ENCODE peak calls at places on chromosome 12, in ten cellular contexts. H is glutamatergic neuron, O is left kidney, M is T-cell, Q is NCI-H1930, N is MM.1S, P is AG09309, D is left lung, L is IMR-90, Z is astrocyte. E is an unnamed sample.

GRCh38 chr12:30896461-30896860 is 30.1 kb upstream of the TSPAN11 start:
- DNase-seq in H (no peak), O (no peak), M (no peak), Q (no peak), N (no peak), P (peak; percentile 14), D (no peak), L (peak; percentile 13), Z (peak; percentile 23), E (no peak)

GRCh38 chr12:94247256-94247655 is 98.9 kb downstream of the PLXNC1 start:
- DNase-seq in H (no peak), O (no peak), M (no peak), Q (no peak), N (no peak), P (no peak), D (no peak), L (no peak), Z (no peak), E (no peak)

GRCh38 chr12:89542912-89543592 is 17.2 kb upstream of the POC1B start:
- DNase-seq in H (peak; percentile 60), O (peak; percentile 93), M (peak; percentile 45), Q (peak; percentile 22), N (peak; percentile 68), P (peak; percentile 62), D (peak; percentile 52), L (peak; percentile 83), Z (peak; percentile 54), E (peak; percentile 35)

GRCh38 chr12:13153180-13153579 is 43.3 kb upstream of the EMP1 start:
- DNase-seq in H (no peak), O (no peak), M (no peak), Q (no peak), N (no peak), P (no peak), D (no peak), L (no peak), Z (no peak), E (no peak)

GRCh38 chr12:113334786-113335539 is at the start of gene SLC8B1:
- DNase-seq in H (peak; percentile 95), O (peak; percentile 93), M (peak; percentile 80), Q (peak; percentile 69), N (peak; percentile 53), P (no peak), D (peak; percentile 90), L (peak; percentile 57), Z (peak; percentile 33), E (peak; percentile 77)

GRCh38 chr12:92030618-92031017 is 115.0 kb downstream of the BTG1 start:
- DNase-seq in H (no peak), O (no peak), M (peak; percentile 64), Q (no peak), N (peak; percentile 41), P (no peak), D (no peak), L (peak; percentile 24), Z (peak; percentile 16), E (peak; percentile 58)

GRCh38 chr12:124549629-124550028 is 17.8 kb downstream of the NCOR2 start:
- DNase-seq in H (no peak), O (no peak), M (no peak), Q (no peak), N (no peak), P (no peak), D (peak; percentile 32), L (no peak), Z (no peak), E (no peak)

GRCh38 chr12:54891717-54892478 is 37.6 kb downstream of the MUCL1 start:
- DNase-seq in H (no peak), O (peak; percentile 19), M (no peak), Q (peak; percentile 61), N (no peak), P (no peak), D (peak; percentile 38), L (no peak), Z (no peak), E (no peak)

GRCh38 chr12:1533205-1533601 is 61.2 kb downstream of the FBXL14 start:
- DNase-seq in H (no peak), O (no peak), M (no peak), Q (no peak), N (peak; percentile 79), P (no peak), D (no peak), L (no peak), Z (peak; percentile 27), E (peak; percentile 23)

GRCh38 chr12:15982471-15982870 is 71.3 kb downstream of the DERA start:
- DNase-seq in H (no peak), O (peak; percentile 21), M (no peak), Q (no peak), N (no peak), P (peak; percentile 50), D (no peak), L (peak; percentile 67), Z (peak; percentile 56), E (no peak)

GRCh38 chr12:3055712-3056467 is 21.3 kb upstream of the TSPAN9 start:
- DNase-seq in H (no peak), O (peak; percentile 19), M (no peak), Q (no peak), N (no peak), P (no peak), D (peak; percentile 32), L (no peak), Z (peak; percentile 22), E (no peak)

GRCh38 chr12:13152281-13152680 is 44.2 kb upstream of the EMP1 start:
- DNase-seq in H (no peak), O (no peak), M (no peak), Q (no peak), N (no peak), P (no peak), D (no peak), L (no peak), Z (no peak), E (no peak)

GRCh38 chr12:15458008-15458407 is 135.7 kb downstream of the PTPRO start:
- DNase-seq in H (no peak), O (no peak), M (no peak), Q (no peak), N (no peak), P (no peak), D (no peak), L (no peak), Z (no peak), E (no peak)

GRCh38 chr12:91774471-91774921 is 371.1 kb downstream of the BTG1 start:
- DNase-seq in H (no peak), O (peak; percentile 67), M (no peak), Q (no peak), N (peak; percentile 65), P (no peak), D (no peak), L (peak; percentile 82), Z (peak; percentile 69), E (no peak)

GRCh38 chr12:67524861-67525499 is 123.6 kb upstream of the DYRK2 start:
- DNase-seq in H (no peak), O (no peak), M (no peak), Q (no peak), N (no peak), P (no peak), D (no peak), L (no peak), Z (no peak), E (no peak)

GRCh38 chr12:92129609-92130008 is 16.0 kb downstream of the BTG1 start:
- DNase-seq in H (no peak), O (no peak), M (no peak), Q (no peak), N (no peak), P (no peak), D (no peak), L (no peak), Z (no peak), E (no peak)